ENCODE peak calls at places on chromosomes 2 and 18, in four cellular contexts. P is posterior vena cava, C is COLO829, H is mesothelial cell of epicardium. R is an unnamed sample.

GRCh38 chr18:48206887-48207286 is 202.3 kb downstream of the ZBTB7C start:
- DNase-seq in P (no peak), C (no peak), H (no peak), R (no peak)

GRCh38 chr2:19667085-19667484 is 234.7 kb downstream of the TTC32 start:
- DNase-seq in P (no peak), C (no peak), H (no peak), R (no peak)

GRCh38 chr2:36461039-36461681 is 105.6 kb downstream of the CRIM1 start:
- DNase-seq in P (no peak), C (peak; percentile 35), H (no peak), R (no peak)

GRCh38 chr18:48263913-48264506 is 145.2 kb downstream of the ZBTB7C start:
- DNase-seq in P (no peak), C (peak; percentile 15), H (no peak), R (no peak)

GRCh38 chr2:176067587-176068002 is 16.2 kb downstream of the EVX2 start:
- DNase-seq in P (no peak), C (no peak), H (no peak), R (no peak)

GRCh38 chr18:6591491-6591890 is 138.0 kb upstream of the ARHGAP28 start:
- DNase-seq in P (no peak), C (no peak), H (no peak), R (no peak)

GRCh38 chr18:51417643-51418483 is 220.4 kb upstream of the MEX3C start:
- DNase-seq in P (no peak), C (no peak), H (no peak), R (no peak)

GRCh38 chr2:133417410-133417809 is 150.9 kb downstream of the NCKAP5 start:
- DNase-seq in P (no peak), C (no peak), H (no peak), R (no peak)

GRCh38 chr2:239381709-239382134 is 19.1 kb downstream of the HDAC4 start:
- DNase-seq in P (peak; percentile 61), C (no peak), H (no peak), R (no peak)

GRCh38 chr2:233441161-233442027 is 87.1 kb downstream of the DGKD start:
- DNase-seq in P (peak; percentile 67), C (no peak), H (no peak), R (no peak)